ENCODE peak calls at places on chromosomes 13 and 19, in six cellular contexts. X, T, V, I, R and O are unnamed samples.

GRCh38 chr13:98509271-98510155 is 67.4 kb downstream of the STK24 start:
- DNase-seq in X (peak; percentile 74), T (peak; percentile 44), V (no peak), I (peak; percentile 73), R (no peak), O (peak; percentile 57)

GRCh38 chr13:48344264-48344663 is 40.7 kb downstream of the RB1 start:
- DNase-seq in X (no peak), T (no peak), V (no peak), I (no peak), R (no peak), O (no peak)

GRCh38 chr13:25732146-25732865 is 319.5 kb downstream of the SHISA2 start:
- DNase-seq in X (no peak), T (no peak), V (no peak), I (no peak), R (no peak), O (no peak)

GRCh38 chr13:99124695-99125334 is 75.8 kb upstream of the UBAC2 start:
- DNase-seq in X (no peak), T (no peak), V (no peak), I (no peak), R (no peak), O (no peak)

GRCh38 chr19:31821346-31821745 is 472.1 kb upstream of the TSHZ3 start:
- DNase-seq in X (no peak), T (no peak), V (no peak), I (no peak), R (no peak), O (no peak)

GRCh38 chr19:48248081-48248833 is 7.5 kb downstream of the CARD8 start:
- DNase-seq in X (no peak), T (no peak), V (no peak), I (no peak), R (no peak), O (no peak)

GRCh38 chr13:31945202-31945978 is 86.2 kb upstream of the FRY start:
- DNase-seq in X (peak; percentile 81), T (peak; percentile 54), V (no peak), I (no peak), R (peak; percentile 30), O (peak; percentile 81)

GRCh38 chr13:96075953-96076543 is 13.9 kb upstream of the HS6ST3 start:
- DNase-seq in X (no peak), T (no peak), V (no peak), I (no peak), R (no peak), O (no peak)

GRCh38 chr13:69008503-69008902 is 1099.1 kb upstream of the ATXN8OS start:
- DNase-seq in X (no peak), T (no peak), V (no peak), I (no peak), R (no peak), O (no peak)

GRCh38 chr19:46787331-46788100 is 878 bp downstream of the SLC1A5 start:
- DNase-seq in X (peak; percentile 74), T (peak; percentile 44), V (peak; percentile 64), I (peak; percentile 38), R (peak; percentile 70), O (peak; percentile 48)

GRCh38 chr13:28753946-28754345 is 35.2 kb upstream of the SLC46A3 start:
- DNase-seq in X (no peak), T (no peak), V (peak; percentile 36), I (no peak), R (no peak), O (no peak)

GRCh38 chr19:2064788-2065524 is 13.9 kb upstream of the MKNK2 start:
- DNase-seq in X (no peak), T (no peak), V (no peak), I (no peak), R (no peak), O (no peak)

GRCh38 chr13:108789476-108789875 is 160.1 kb downstream of the MYO16 start:
- DNase-seq in X (no peak), T (no peak), V (no peak), I (no peak), R (no peak), O (no peak)

GRCh38 chr19:572891-573825 is 762 bp downstream of the BSG start:
- DNase-seq in X (peak; percentile 72), T (peak; percentile 58), V (no peak), I (no peak), R (peak; percentile 58), O (peak; percentile 39)

GRCh38 chr19:610801-611505 is 21.3 kb downstream of the HCN2 start:
- DNase-seq in X (no peak), T (peak; percentile 66), V (no peak), I (peak; percentile 72), R (peak; percentile 41), O (peak; percentile 39)

GRCh38 chr13:101231751-101232428 is 184.4 kb downstream of the NALCN start:
- DNase-seq in X (no peak), T (no peak), V (no peak), I (no peak), R (no peak), O (no peak)

GRCh38 chr19:44808463-44809371 is at the start of gene BCAM:
- DNase-seq in X (peak; percentile 83), T (peak; percentile 87), V (peak; percentile 87), I (peak; percentile 23), R (peak; percentile 83), O (peak; percentile 90)

GRCh38 chr19:16435238-16435911 is 36.4 kb downstream of the EPS15L1 start:
- DNase-seq in X (no peak), T (peak; percentile 55), V (no peak), I (no peak), R (peak; percentile 71), O (peak; percentile 27)

GRCh38 chr13:110714798-110715394 is 1.4 kb downstream of the ING1 start:
- DNase-seq in X (peak; percentile 79), T (peak; percentile 74), V (peak; percentile 71), I (peak; percentile 49), R (peak; percentile 68), O (peak; percentile 66)

GRCh38 chr13:47184311-47184710 is 287.5 kb upstream of the HTR2A start:
- DNase-seq in X (no peak), T (no peak), V (no peak), I (no peak), R (no peak), O (no peak)

GRCh38 chr13:73910733-73911132 is 223.5 kb downstream of the KLF12 start:
- DNase-seq in X (no peak), T (no peak), V (no peak), I (no peak), R (no peak), O (no peak)

GRCh38 chr19:5943623-5944022 is 29.6 kb downstream of the CAPS start:
- DNase-seq in X (no peak), T (no peak), V (no peak), I (no peak), R (no peak), O (no peak)

GRCh38 chr13:98557934-98558630 is 18.8 kb downstream of the STK24 start:
- DNase-seq in X (no peak), T (no peak), V (no peak), I (no peak), R (no peak), O (no peak)

DNA sequence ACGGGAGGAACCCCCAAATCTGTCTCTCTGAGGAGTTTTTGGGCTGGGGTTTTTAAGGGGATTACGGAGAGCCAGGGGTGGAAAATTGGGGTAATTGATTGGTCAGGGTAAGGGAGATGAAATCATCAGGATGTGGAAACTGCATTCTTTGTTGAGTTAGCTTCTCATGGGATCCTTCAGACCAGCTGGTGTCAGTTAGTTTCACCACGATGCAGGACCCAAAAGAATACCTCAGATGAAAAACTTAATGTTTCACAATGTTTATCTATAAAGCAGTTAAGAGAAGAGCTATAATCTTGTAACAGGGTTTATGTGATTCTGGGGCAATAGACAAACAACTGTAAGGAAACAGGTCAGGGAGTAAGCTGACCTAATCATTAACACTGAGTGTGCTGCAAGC is 230.8 kb downstream of the POU4F1 start:
- DNase-seq in X (no peak), T (no peak), V (no peak), I (no peak), R (no peak), O (no peak)
- TF ChIP-seq CTCF in X (no peak), T (no peak), V (no peak), I (no peak), R (no peak), O (no peak)

GRCh38 chr13:46170687-46171086 is 11.3 kb downstream of the LCP1 start:
- DNase-seq in X (no peak), T (no peak), V (no peak), I (no peak), R (no peak), O (no peak)
- H3K4me3 ChIP-seq in X (no peak overlapping the region), T (no peak overlapping the region), V (no peak overlapping the region), I (no peak overlapping the region), R (no peak overlapping the region), O (no peak overlapping the region)

GRCh38 chr13:29946093-29946492 is 95.7 kb upstream of the UBL3 start:
- DNase-seq in X (no peak), T (no peak), V (no peak), I (no peak), R (no peak), O (no peak)

GRCh38 chr13:29947839-29948238 is 97.4 kb upstream of the UBL3 start:
- DNase-seq in X (no peak), T (no peak), V (no peak), I (no peak), R (no peak), O (no peak)

GRCh38 chr13:29940715-29941114 is 90.3 kb upstream of the UBL3 start:
- DNase-seq in X (no peak), T (no peak), V (no peak), I (no peak), R (no peak), O (no peak)

GRCh38 chr13:29939158-29939557 is 88.7 kb upstream of the UBL3 start:
- DNase-seq in X (no peak), T (no peak), V (no peak), I (no peak), R (no peak), O (no peak)

DNA sequence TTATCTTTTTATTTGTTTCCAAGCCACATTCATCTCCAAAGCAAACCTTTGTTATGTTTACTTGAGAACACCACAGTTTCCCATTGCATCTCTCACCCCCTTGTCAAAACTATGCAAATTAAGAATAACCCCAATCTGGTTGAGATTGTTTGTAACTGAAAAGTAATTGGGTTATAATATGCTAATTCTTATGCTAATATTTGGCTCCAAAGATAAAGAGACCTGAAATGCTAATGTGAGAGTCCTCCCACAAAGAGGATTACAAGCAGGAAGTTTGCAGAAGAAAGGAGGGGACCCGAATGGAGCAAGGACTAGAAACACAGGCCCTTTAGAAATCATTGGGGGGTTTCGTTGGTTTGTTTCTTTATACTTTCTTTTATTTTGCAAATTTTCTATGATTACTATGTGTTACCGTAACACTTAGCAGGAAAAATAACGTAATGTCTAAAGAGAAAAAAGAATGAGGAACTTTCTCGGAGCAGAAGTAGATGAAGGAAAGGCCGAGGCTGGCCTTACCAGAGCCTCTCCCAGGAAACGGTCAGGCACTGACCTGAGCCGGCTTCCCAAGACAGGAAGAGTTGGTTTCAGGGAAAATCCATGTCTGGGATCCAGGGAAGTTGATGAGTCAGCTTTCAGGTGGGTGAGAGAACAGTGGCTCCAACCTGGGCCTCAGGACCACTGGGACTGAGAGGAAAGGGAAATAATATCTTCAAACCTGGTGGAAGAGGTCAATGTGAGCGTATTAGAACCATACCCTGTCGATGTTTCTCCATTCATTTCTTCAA is 93.1 kb upstream of the UBL3 start:
- DNase-seq in X (no peak), T (no peak), V (no peak), I (no peak), R (no peak), O (no peak)
- H3K9me3 ChIP-seq in X (no peaks in the 10 kb centered on the region), T (no peaks in the 10 kb centered on the region), V (no peaks in the 10 kb centered on the region), I (no peaks in the 10 kb centered on the region), R (no peaks in the 10 kb centered on the region), O (no peaks in the 10 kb centered on the region)

DNA sequence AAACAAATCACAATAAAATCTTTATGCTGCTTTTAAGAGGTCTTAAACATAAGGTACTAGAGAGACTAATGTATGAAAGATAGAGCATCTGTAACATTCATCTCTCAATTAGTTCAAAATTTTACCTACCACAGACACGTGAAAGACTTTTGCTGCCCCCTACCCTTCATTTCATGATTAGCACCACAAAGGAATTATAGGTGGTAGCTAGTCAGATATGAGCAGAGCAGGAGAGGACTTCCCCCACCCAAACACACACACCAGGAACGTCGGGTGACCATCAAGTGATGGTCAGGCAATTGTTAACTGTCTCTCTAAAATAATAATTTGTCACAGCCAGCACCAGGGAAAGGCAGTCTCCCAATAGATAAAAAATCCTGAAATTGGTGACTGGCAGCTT is 1531.7 kb upstream of the SPRY2 start:
- DNase-seq in X (no peak), T (no peak), V (no peak), I (no peak), R (no peak), O (no peak)
- TF ChIP-seq CTCF in X (no peak), T (no peak), V (peak; percentile 36), I (no peak), R (no peak), O (peak; percentile 19)